ENCODE peak calls at places on chromosome 6, in nine cellular contexts. B is Peyer's patch; M is suprapubic skin; H is left lung; X is MM.1S; D is RWPE2; Y is pancreas; J is left ventricle myocardium inferior; A is CD4-positive, CD25-positive, alpha-beta regulatory T cell. V is an unnamed sample. For H3K4me1, the result is how much of the 10 kb centered on the place peaks cover.

GRCh38 chr6:34018026-34018425 is 127.9 kb downstream of the GRM4 start:
- DNase-seq in B (no peak), M (no peak), H (no peak), X (no peak), D (no peak), Y (no peak), J (no peak), A (no peak), V (no peak)

GRCh38 chr6:88785478-88785877 is 177.9 kb downstream of the RNGTT start:
- DNase-seq in B (no peak), M (no peak), H (no peak), X (no peak), D (no peak), Y (no peak), J (no peak), A (no peak), V (no peak)

GRCh38 chr6:139868576-139868975 is 494.1 kb upstream of the CITED2 start:
- DNase-seq in B (no peak), M (no peak), H (no peak), X (no peak), D (no peak), Y (no peak), J (no peak), A (no peak), V (no peak)

GRCh38 chr6:100730581-100730980 is 150.5 kb downstream of the ASCC3 start:
- DNase-seq in B (no peak), M (no peak), H (no peak), X (no peak), D (no peak), Y (no peak), J (no peak), A (no peak), V (no peak)

GRCh38 chr6:141483561-141484061 is 649.1 kb upstream of the GJE1 start:
- DNase-seq in B (peak), M (no peak), H (no peak), X (peak), D (no peak), Y (no peak), J (no peak), A (peak), V (peak)

GRCh38 chr6:20978176-20978614 is 443.9 kb downstream of the CDKAL1 start:
- DNase-seq in B (no peak), M (no peak), H (no peak), X (no peak), D (no peak), Y (no peak), J (no peak), A (no peak), V (no peak)

GRCh38 chr6:31900917-31901414 is 920 bp downstream of the ZBTB12 start:
- DNase-seq in B (no peak), M (no peak), H (peak), X (no peak), D (no peak), Y (peak), J (peak), A (no peak), V (peak)

GRCh38 chr6:33670086-33670660 is 41.3 kb downstream of the UQCC2 start:
- DNase-seq in B (no peak), M (no peak), H (peak), X (no peak), D (no peak), Y (no peak), J (no peak), A (no peak), V (no peak)

GRCh38 chr6:36666726-36667591 is 11.6 kb upstream of the CDKN1A start:
- DNase-seq in B (peak), M (peak), H (peak), X (no peak), D (peak), Y (peak), J (peak), A (no peak), V (no peak)

GRCh38 chr6:168132531-168133184 is 53.6 kb upstream of the FRMD1 start:
- DNase-seq in B (no peak), M (peak), H (no peak), X (no peak), D (no peak), Y (peak), J (peak), A (no peak), V (peak)

GRCh38 chr6:33410711-33411631 is at the start of gene PHF1:
- DNase-seq in B (peak), M (peak), H (peak), X (no peak), D (no peak), Y (no peak), J (peak), A (no peak), V (peak)

GRCh38 chr6:76862966-76863365 is 600.3 kb downstream of the HTR1B start:
- DNase-seq in B (no peak), M (no peak), H (no peak), X (no peak), D (no peak), Y (no peak), J (no peak), A (no peak), V (no peak)

GRCh38 chr6:150290429-150290828 is 78.4 kb upstream of the IYD start:
- DNase-seq in B (no peak), M (no peak), H (no peak), X (no peak), D (no peak), Y (no peak), J (no peak), A (no peak), V (no peak)

GRCh38 chr6:110900028-110900598 is 25.5 kb downstream of the AMD1 start:
- DNase-seq in B (no peak), M (no peak), H (no peak), X (no peak), D (no peak), Y (no peak), J (no peak), A (no peak), V (no peak)

GRCh38 chr6:158808442-158808833 is 10.7 kb downstream of the EZR start:
- DNase-seq in B (peak), M (no peak), H (no peak), X (no peak), D (no peak), Y (no peak), J (no peak), A (no peak), V (no peak)

GRCh38 chr6:49923826-49924225 is 40.1 kb downstream of the DEFB114 start:
- DNase-seq in B (no peak), M (no peak), H (no peak), X (no peak), D (no peak), Y (no peak), J (no peak), A (no peak), V (no peak)

DNA sequence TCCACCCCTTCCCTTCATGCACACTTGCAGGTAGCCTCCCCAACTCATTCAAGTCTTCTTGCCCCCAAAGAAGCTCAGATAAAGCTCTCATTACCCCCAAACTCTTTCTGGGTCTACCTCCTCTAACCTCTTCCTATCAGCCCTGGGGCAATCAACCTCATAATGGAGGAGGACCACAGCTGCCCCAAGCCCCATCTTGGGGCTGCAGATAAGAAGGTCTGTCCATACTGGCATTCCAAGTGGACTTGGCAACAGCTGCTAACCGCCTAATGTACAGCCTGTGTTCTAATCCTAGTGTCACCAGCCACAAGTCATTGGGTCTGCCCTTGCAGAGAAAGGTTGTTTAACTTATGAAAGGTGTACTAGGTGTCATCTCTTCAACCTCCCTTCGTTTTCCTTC is 107.4 kb upstream of the ADGRF1 start:
- DNase-seq in B (no peak), M (no peak), H (no peak), X (no peak), D (no peak), Y (no peak), J (no peak), A (no peak), V (no peak)
- H3K4me1 ChIP-seq in B (under half), M (under half), H (under half), X (under half), D (under half), Y (under half), J (under half), A (under half), V (under half)

DNA sequence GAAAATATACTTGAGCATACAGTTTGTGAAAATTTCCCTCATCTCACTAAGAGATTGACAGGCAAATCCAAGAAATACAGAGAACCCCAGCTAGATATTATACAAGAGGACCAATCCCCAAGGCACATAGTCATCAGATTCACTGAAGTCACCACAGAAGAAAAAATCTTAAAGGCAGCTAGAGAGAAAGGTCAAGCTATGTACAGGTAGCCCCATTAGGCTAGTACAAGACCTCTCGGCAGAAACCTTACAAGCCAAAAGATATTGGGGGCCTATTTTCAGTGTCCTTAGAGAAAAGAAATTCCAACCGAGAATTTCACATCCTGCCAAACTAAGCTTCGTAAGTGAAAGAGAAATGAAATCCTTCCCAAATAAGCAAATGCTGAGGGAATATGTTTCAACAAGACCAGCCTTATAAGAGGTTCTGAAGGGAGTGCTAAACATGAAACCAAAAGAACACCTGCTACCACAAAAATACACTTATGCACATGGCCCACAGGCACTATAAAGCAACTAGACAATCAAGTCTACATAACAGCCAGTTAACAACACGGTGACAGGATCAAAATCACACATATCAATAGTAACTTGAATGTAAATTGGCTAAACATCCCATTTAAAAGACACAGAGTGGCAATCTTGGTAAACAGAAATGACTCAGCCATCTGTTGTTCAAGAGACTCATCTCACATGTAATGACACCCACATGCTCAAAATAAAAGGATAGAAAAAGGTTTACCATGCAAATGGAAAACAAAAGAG is 96.3 kb downstream of the FHL5 start:
- DNase-seq in B (no peak), M (no peak), H (no peak), X (peak), D (no peak), Y (no peak), J (no peak), A (no peak), V (no peak)
- H3K4me1 ChIP-seq in B (under half), M (under half), H (under half), X (under half), D (under half), Y (under half), J (under half), A (under half), V (under half)

GRCh38 chr6:12371641-12372146 is 81.5 kb downstream of the EDN1 start:
- DNase-seq in B (no peak), M (no peak), H (no peak), X (no peak), D (no peak), Y (no peak), J (no peak), A (no peak), V (peak)
- H3K4me1 ChIP-seq in B (under half), M (under half), H (under half), X (under half), D (under half), Y (under half), J (under half), A (under half), V (under half)

DNA sequence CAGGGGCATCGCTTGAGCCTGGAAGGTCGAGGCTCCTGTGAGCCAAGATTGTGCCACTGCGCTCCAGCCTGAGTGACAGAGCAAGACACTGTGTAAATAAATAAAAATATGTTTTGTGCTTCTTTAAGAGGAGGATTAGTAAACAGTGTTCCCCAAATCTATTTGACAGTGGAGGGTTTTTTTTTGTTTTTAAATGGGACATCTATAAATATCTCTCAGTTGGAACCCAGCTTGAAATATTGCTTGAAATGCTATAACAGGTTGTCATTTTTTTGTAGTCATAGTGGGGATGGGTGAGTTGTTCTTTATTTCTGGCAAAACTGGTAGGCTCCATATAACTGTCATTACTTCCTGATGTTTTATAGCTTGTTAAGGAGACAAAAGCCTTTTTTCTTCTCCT is 54.3 kb downstream of the CARMIL1 start:
- DNase-seq in B (no peak), M (no peak), H (no peak), X (no peak), D (no peak), Y (no peak), J (no peak), A (no peak), V (no peak)
- H3K4me1 ChIP-seq in B (under half), M (under half), H (under half), X (under half), D (under half), Y (under half), J (under half), A (under half), V (under half)

DNA sequence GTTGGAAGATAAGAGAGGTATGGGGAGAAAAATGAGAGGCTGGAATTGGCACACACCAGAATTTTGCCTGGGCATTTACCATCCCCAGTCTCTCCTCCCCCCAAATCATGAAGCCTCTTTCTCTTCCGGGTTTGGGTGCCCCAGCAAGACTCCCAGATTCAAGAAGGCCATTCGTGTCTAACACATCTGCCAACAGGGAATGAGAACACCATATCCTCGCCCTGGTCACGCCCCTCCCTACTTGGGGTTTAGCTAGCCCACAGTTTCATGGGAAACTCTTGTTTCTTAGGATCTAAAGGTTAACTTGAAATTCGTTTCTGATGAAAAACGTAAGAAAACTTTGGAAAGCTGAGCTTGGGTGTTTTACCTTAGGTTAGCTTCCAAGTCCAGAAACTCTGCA is 105.5 kb upstream of the TMEM170B start:
- DNase-seq in B (no peak), M (no peak), H (no peak), X (no peak), D (no peak), Y (no peak), J (no peak), A (no peak), V (no peak)
- H3K4me1 ChIP-seq in B (under half), M (under half), H (half or more), X (under half), D (under half), Y (under half), J (half or more), A (under half), V (under half)

GRCh38 chr6:99467509-99468106 is 42.5 kb upstream of the PNISR start:
- DNase-seq in B (no peak), M (no peak), H (no peak), X (no peak), D (no peak), Y (no peak), J (no peak), A (no peak), V (peak)
- H3K4me1 ChIP-seq in B (under half), M (under half), H (under half), X (under half), D (under half), Y (under half), J (under half), A (under half), V (under half)